ENCODE peak calls at places on chromosome 10, in nine cellular contexts. One of them, this sample, is unnamed.

GRCh38 chr10:31942892-31943291 is 14.3 kb upstream of the ARHGAP12 start:
- DNase-seq in left ventricle myocardium inferior: no peak
- DNase-seq in tibial artery: no peak
- DNase-seq in thoracic aorta: no peak
- DNase-seq in astrocyte: no peak
- DNase-seq in right lobe of liver: no peak
- DNase-seq in prostate gland: no peak
- DNase-seq in brain microvascular endothelial cell: no peak
- DNase-seq in effector memory CD4-positive, alpha-beta T cell: no peak
- DNase-seq in this sample: no peak

GRCh38 chr10:86706401-86706841 is 38.1 kb downstream of the LDB3 start:
- DNase-seq in left ventricle myocardium inferior: no peak
- DNase-seq in tibial artery: no peak
- DNase-seq in thoracic aorta: no peak
- DNase-seq in astrocyte: no peak
- DNase-seq in right lobe of liver: peak
- DNase-seq in prostate gland: no peak
- DNase-seq in brain microvascular endothelial cell: no peak
- DNase-seq in effector memory CD4-positive, alpha-beta T cell: no peak
- DNase-seq in this sample: no peak

GRCh38 chr10:131230641-131231322 is 80.7 kb downstream of the TCERG1L start:
- DNase-seq in left ventricle myocardium inferior: no peak
- DNase-seq in tibial artery: no peak
- DNase-seq in thoracic aorta: no peak
- DNase-seq in astrocyte: no peak
- DNase-seq in right lobe of liver: peak
- DNase-seq in prostate gland: no peak
- DNase-seq in brain microvascular endothelial cell: no peak
- DNase-seq in effector memory CD4-positive, alpha-beta T cell: no peak
- DNase-seq in this sample: no peak

GRCh38 chr10:89302628-89303027 is 782 bp downstream of the IFIT2 start:
- DNase-seq in left ventricle myocardium inferior: no peak
- DNase-seq in tibial artery: no peak
- DNase-seq in thoracic aorta: no peak
- DNase-seq in astrocyte: no peak
- DNase-seq in right lobe of liver: no peak
- DNase-seq in prostate gland: no peak
- DNase-seq in brain microvascular endothelial cell: no peak
- DNase-seq in effector memory CD4-positive, alpha-beta T cell: no peak
- DNase-seq in this sample: no peak

GRCh38 chr10:14781763-14782162 is 7.1 kb upstream of the FAM107B start:
- DNase-seq in left ventricle myocardium inferior: no peak
- DNase-seq in tibial artery: no peak
- DNase-seq in thoracic aorta: no peak
- DNase-seq in astrocyte: no peak
- DNase-seq in right lobe of liver: no peak
- DNase-seq in prostate gland: no peak
- DNase-seq in brain microvascular endothelial cell: no peak
- DNase-seq in effector memory CD4-positive, alpha-beta T cell: no peak
- DNase-seq in this sample: no peak

GRCh38 chr10:42974693-42975002 is 102.2 kb upstream of the RET start:
- DNase-seq in left ventricle myocardium inferior: no peak
- DNase-seq in tibial artery: peak
- DNase-seq in thoracic aorta: no peak
- DNase-seq in astrocyte: no peak
- DNase-seq in right lobe of liver: no peak
- DNase-seq in prostate gland: no peak
- DNase-seq in brain microvascular endothelial cell: no peak
- DNase-seq in effector memory CD4-positive, alpha-beta T cell: no peak
- DNase-seq in this sample: no peak

GRCh38 chr10:95260397-95260881 is 30.4 kb downstream of the PDLIM1 start:
- DNase-seq in left ventricle myocardium inferior: no peak
- DNase-seq in tibial artery: no peak
- DNase-seq in thoracic aorta: no peak
- DNase-seq in astrocyte: peak
- DNase-seq in right lobe of liver: no peak
- DNase-seq in prostate gland: no peak
- DNase-seq in brain microvascular endothelial cell: peak
- DNase-seq in effector memory CD4-positive, alpha-beta T cell: no peak
- DNase-seq in this sample: no peak

GRCh38 chr10:45442670-45443069 is 68.7 kb downstream of the ALOX5 start:
- DNase-seq in left ventricle myocardium inferior: no peak
- DNase-seq in tibial artery: no peak
- DNase-seq in thoracic aorta: no peak
- DNase-seq in astrocyte: no peak
- DNase-seq in right lobe of liver: no peak
- DNase-seq in prostate gland: no peak
- DNase-seq in brain microvascular endothelial cell: no peak
- DNase-seq in effector memory CD4-positive, alpha-beta T cell: no peak
- DNase-seq in this sample: no peak

GRCh38 chr10:63644398-63645142 is 123.4 kb downstream of the REEP3 start:
- DNase-seq in left ventricle myocardium inferior: no peak
- DNase-seq in tibial artery: no peak
- DNase-seq in thoracic aorta: no peak
- DNase-seq in astrocyte: peak
- DNase-seq in right lobe of liver: no peak
- DNase-seq in prostate gland: no peak
- DNase-seq in brain microvascular endothelial cell: peak
- DNase-seq in effector memory CD4-positive, alpha-beta T cell: no peak
- DNase-seq in this sample: no peak

DNA sequence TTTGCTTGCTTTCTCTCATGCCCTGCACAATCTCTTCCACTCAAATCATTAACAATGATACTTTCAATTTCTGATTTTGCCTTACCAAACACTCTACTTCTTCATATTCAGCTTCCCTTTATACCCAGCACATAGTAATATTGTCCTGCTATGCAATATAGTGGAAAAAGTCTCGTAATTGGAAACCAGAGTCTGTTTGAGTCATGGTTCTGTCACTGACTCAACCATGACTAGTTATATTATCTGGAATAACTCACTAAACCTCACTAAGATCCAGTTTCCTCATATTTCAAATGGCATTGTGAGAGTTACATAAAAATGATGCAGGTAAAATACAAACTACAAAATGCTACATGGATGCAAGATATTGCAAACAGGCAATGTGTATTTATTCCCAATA is 98.5 kb upstream of the LRRTM3 start:
- DNase-seq in left ventricle myocardium inferior: no peak
- DNase-seq in tibial artery: no peak
- DNase-seq in thoracic aorta: no peak
- DNase-seq in astrocyte: peak
- DNase-seq in right lobe of liver: no peak
- DNase-seq in prostate gland: no peak
- DNase-seq in brain microvascular endothelial cell: peak
- DNase-seq in effector memory CD4-positive, alpha-beta T cell: no peak
- DNase-seq in this sample: no peak
- H3K27ac ChIP-seq in left ventricle myocardium inferior: no peak
- H3K27ac ChIP-seq in tibial artery: no peak
- H3K27ac ChIP-seq in thoracic aorta: no peak
- H3K27ac ChIP-seq in astrocyte: peak
- H3K27ac ChIP-seq in right lobe of liver: no peak
- H3K27ac ChIP-seq in prostate gland: no peak
- H3K27ac ChIP-seq in brain microvascular endothelial cell: peak
- H3K27ac ChIP-seq in effector memory CD4-positive, alpha-beta T cell: no peak
- H3K27ac ChIP-seq in this sample: no peak

GRCh38 chr10:70480254-70480861 is 1.8 kb downstream of the PALD1 start:
- DNase-seq in left ventricle myocardium inferior: no peak
- DNase-seq in tibial artery: no peak
- DNase-seq in thoracic aorta: no peak
- DNase-seq in astrocyte: no peak
- DNase-seq in right lobe of liver: no peak
- DNase-seq in prostate gland: no peak
- DNase-seq in brain microvascular endothelial cell: no peak
- DNase-seq in effector memory CD4-positive, alpha-beta T cell: no peak
- DNase-seq in this sample: peak

GRCh38 chr10:70481105-70481504 is 2.5 kb downstream of the PALD1 start:
- DNase-seq in left ventricle myocardium inferior: no peak
- DNase-seq in tibial artery: no peak
- DNase-seq in thoracic aorta: no peak
- DNase-seq in astrocyte: no peak
- DNase-seq in right lobe of liver: no peak
- DNase-seq in prostate gland: no peak
- DNase-seq in brain microvascular endothelial cell: no peak
- DNase-seq in effector memory CD4-positive, alpha-beta T cell: no peak
- DNase-seq in this sample: no peak

GRCh38 chr10:70479161-70479531 is 579 bp downstream of the PALD1 start:
- DNase-seq in left ventricle myocardium inferior: no peak
- DNase-seq in tibial artery: no peak
- DNase-seq in thoracic aorta: no peak
- DNase-seq in astrocyte: no peak
- DNase-seq in right lobe of liver: no peak
- DNase-seq in prostate gland: no peak
- DNase-seq in brain microvascular endothelial cell: no peak
- DNase-seq in effector memory CD4-positive, alpha-beta T cell: no peak
- DNase-seq in this sample: no peak

GRCh38 chr10:70478191-70479160 is at the start of gene PALD1:
- DNase-seq in left ventricle myocardium inferior: peak
- DNase-seq in tibial artery: peak
- DNase-seq in thoracic aorta: no peak
- DNase-seq in astrocyte: peak
- DNase-seq in right lobe of liver: peak
- DNase-seq in prostate gland: peak
- DNase-seq in brain microvascular endothelial cell: no peak
- DNase-seq in effector memory CD4-positive, alpha-beta T cell: peak
- DNase-seq in this sample: peak

DNA sequence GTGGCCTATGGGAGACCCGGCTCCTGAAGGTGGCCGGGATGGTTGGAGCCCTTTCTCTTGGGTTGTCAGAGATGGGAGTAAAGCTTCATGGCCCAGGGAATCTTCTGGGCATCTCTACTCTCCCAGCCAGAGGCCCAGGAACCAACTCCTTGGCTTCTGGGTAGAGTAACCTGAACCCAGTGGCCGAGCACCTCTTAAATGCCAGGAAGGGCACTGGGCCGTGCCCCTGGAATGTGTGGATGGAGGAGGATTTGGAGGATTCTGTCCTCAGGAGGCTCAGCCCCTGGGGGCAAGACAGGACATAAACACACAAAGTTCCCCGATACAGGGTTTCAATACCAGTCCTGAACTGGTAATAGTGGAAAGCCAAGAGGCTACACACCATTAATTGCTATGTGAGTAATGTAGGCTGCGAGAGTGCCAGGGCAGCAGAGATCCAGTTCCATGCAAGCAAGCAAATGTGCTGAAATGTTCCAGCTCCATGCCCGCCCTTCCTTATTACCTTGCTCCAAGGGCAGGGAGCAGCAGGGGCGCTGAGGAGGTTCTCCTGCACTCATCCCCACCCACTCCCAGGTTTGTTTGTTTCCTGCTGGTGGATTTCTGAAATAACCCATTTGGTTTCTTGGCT is 1.2 kb downstream of the PALD1 start:
- DNase-seq in left ventricle myocardium inferior: no peak
- DNase-seq in tibial artery: no peak
- DNase-seq in thoracic aorta: no peak
- DNase-seq in astrocyte: no peak
- DNase-seq in right lobe of liver: no peak
- DNase-seq in prostate gland: no peak
- DNase-seq in brain microvascular endothelial cell: no peak
- DNase-seq in effector memory CD4-positive, alpha-beta T cell: no peak
- DNase-seq in this sample: peak
- H3K4me3 ChIP-seq in left ventricle myocardium inferior: peak
- H3K4me3 ChIP-seq in tibial artery: peak
- H3K4me3 ChIP-seq in thoracic aorta: peak
- H3K4me3 ChIP-seq in astrocyte: no peak
- H3K4me3 ChIP-seq in right lobe of liver: peak
- H3K4me3 ChIP-seq in prostate gland: peak
- H3K4me3 ChIP-seq in brain microvascular endothelial cell: no peak
- H3K4me3 ChIP-seq in effector memory CD4-positive, alpha-beta T cell: peak
- H3K4me3 ChIP-seq in this sample: peak

GRCh38 chr10:106519376-106520035 is 645.0 kb downstream of the SORCS1 start:
- DNase-seq in left ventricle myocardium inferior: no peak
- DNase-seq in tibial artery: no peak
- DNase-seq in thoracic aorta: no peak
- DNase-seq in astrocyte: no peak
- DNase-seq in right lobe of liver: no peak
- DNase-seq in prostate gland: no peak
- DNase-seq in brain microvascular endothelial cell: no peak
- DNase-seq in effector memory CD4-positive, alpha-beta T cell: no peak
- DNase-seq in this sample: no peak

GRCh38 chr10:106520698-106521097 is 643.8 kb downstream of the SORCS1 start:
- DNase-seq in left ventricle myocardium inferior: no peak
- DNase-seq in tibial artery: no peak
- DNase-seq in thoracic aorta: no peak
- DNase-seq in astrocyte: no peak
- DNase-seq in right lobe of liver: no peak
- DNase-seq in prostate gland: no peak
- DNase-seq in brain microvascular endothelial cell: no peak
- DNase-seq in effector memory CD4-positive, alpha-beta T cell: no peak
- DNase-seq in this sample: no peak

GRCh38 chr10:106511917-106512316 is 652.6 kb downstream of the SORCS1 start:
- DNase-seq in left ventricle myocardium inferior: no peak
- DNase-seq in tibial artery: no peak
- DNase-seq in thoracic aorta: no peak
- DNase-seq in astrocyte: no peak
- DNase-seq in right lobe of liver: no peak
- DNase-seq in prostate gland: no peak
- DNase-seq in brain microvascular endothelial cell: no peak
- DNase-seq in effector memory CD4-positive, alpha-beta T cell: no peak
- DNase-seq in this sample: no peak

GRCh38 chr10:106513328-106513727 is 651.2 kb downstream of the SORCS1 start:
- DNase-seq in left ventricle myocardium inferior: no peak
- DNase-seq in tibial artery: no peak
- DNase-seq in thoracic aorta: no peak
- DNase-seq in astrocyte: peak
- DNase-seq in right lobe of liver: no peak
- DNase-seq in prostate gland: no peak
- DNase-seq in brain microvascular endothelial cell: no peak
- DNase-seq in effector memory CD4-positive, alpha-beta T cell: no peak
- DNase-seq in this sample: no peak

DNA sequence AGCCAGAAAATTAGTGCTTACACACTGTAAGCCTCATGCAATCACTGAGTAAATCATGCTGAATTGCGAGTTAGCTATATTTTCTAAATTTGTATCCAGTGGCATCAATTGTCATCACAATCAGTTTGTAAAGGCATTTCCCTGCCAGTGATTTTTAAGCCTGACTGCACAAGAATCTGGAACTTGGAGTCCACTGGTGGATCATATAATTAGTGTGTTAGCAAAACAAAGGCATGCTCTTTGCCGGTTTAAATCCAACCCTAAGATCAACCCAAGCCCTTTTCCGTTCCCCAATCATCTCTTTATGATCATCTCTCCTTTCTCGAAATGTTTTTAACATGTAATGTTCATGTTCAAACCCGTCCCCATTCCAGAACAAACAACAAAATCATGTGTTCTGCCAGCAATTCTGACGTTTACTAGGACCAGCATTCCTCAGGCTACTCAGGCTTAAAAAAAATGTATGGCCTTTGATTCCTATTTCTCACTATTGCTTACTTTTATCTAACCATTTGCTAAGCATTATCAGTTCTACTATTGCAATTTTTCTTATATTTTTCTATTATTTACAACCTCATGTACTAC is 649.2 kb downstream of the SORCS1 start:
- DNase-seq in left ventricle myocardium inferior: no peak
- DNase-seq in tibial artery: no peak
- DNase-seq in thoracic aorta: no peak
- DNase-seq in astrocyte: peak
- DNase-seq in right lobe of liver: no peak
- DNase-seq in prostate gland: peak
- DNase-seq in brain microvascular endothelial cell: no peak
- DNase-seq in effector memory CD4-positive, alpha-beta T cell: no peak
- DNase-seq in this sample: no peak
- H3K27ac ChIP-seq in left ventricle myocardium inferior: no peak
- H3K27ac ChIP-seq in tibial artery: no peak
- H3K27ac ChIP-seq in thoracic aorta: no peak
- H3K27ac ChIP-seq in astrocyte: no peak
- H3K27ac ChIP-seq in right lobe of liver: no peak
- H3K27ac ChIP-seq in prostate gland: no peak
- H3K27ac ChIP-seq in brain microvascular endothelial cell: no peak
- H3K27ac ChIP-seq in effector memory CD4-positive, alpha-beta T cell: no peak
- H3K27ac ChIP-seq in this sample: no peak

GRCh38 chr10:124601431-124602120 is 140.0 kb downstream of the LHPP start:
- DNase-seq in left ventricle myocardium inferior: no peak
- DNase-seq in tibial artery: no peak
- DNase-seq in thoracic aorta: no peak
- DNase-seq in astrocyte: no peak
- DNase-seq in right lobe of liver: peak
- DNase-seq in prostate gland: no peak
- DNase-seq in brain microvascular endothelial cell: no peak
- DNase-seq in effector memory CD4-positive, alpha-beta T cell: no peak
- DNase-seq in this sample: no peak
- H3K4me3 ChIP-seq in left ventricle myocardium inferior: no peak
- H3K4me3 ChIP-seq in tibial artery: no peak
- H3K4me3 ChIP-seq in thoracic aorta: no peak
- H3K4me3 ChIP-seq in astrocyte: no peak
- H3K4me3 ChIP-seq in right lobe of liver: no peak
- H3K4me3 ChIP-seq in prostate gland: no peak
- H3K4me3 ChIP-seq in brain microvascular endothelial cell: no peak
- H3K4me3 ChIP-seq in effector memory CD4-positive, alpha-beta T cell: no peak
- H3K4me3 ChIP-seq in this sample: no peak

This sample was measured in transverse colon.